ENCODE peak calls at places on chromosomes 5 and 9, in six cellular contexts. E is AG04450, T is bronchial epithelial cell, C is astrocyte of the cerebellum, P is tibial nerve, K is H7. Y is an unnamed sample.

GRCh38 chr9:14198544-14199510 is 115.1 kb downstream of the NFIB start:
- DNase-seq in E (no peak), T (peak; percentile 44), C (peak; percentile 77), P (peak; percentile 38), K (no peak), Y (no peak)

GRCh38 chr9:105295986-105296385 is 51.5 kb downstream of the SLC44A1 start:
- DNase-seq in E (no peak), T (no peak), C (no peak), P (no peak), K (no peak), Y (no peak)

GRCh38 chr5:42719034-42719433 is 37.6 kb upstream of the CCDC152 start:
- DNase-seq in E (no peak), T (no peak), C (no peak), P (no peak), K (no peak), Y (no peak)

GRCh38 chr5:76528547-76529334 is 94.5 kb downstream of the F2RL2 start:
- DNase-seq in E (no peak), T (no peak), C (no peak), P (no peak), K (no peak), Y (no peak)

GRCh38 chr5:122078116-122078865 is at the start of gene LOX:
- DNase-seq in E (peak; percentile 91), T (peak; percentile 49), C (peak; percentile 93), P (peak; percentile 68), K (peak; percentile 59), Y (peak; percentile 95)

GRCh38 chr5:180821538-180821937 is 18.9 kb upstream of the MGAT1 start:
- DNase-seq in E (no peak), T (no peak), C (no peak), P (no peak), K (no peak), Y (no peak)

GRCh38 chr9:116323012-116323411 is 169.4 kb downstream of the PAPPA start:
- DNase-seq in E (no peak), T (no peak), C (no peak), P (no peak), K (no peak), Y (no peak)

GRCh38 chr5:1767524-1768282 is 31.9 kb downstream of the MRPL36 start:
- DNase-seq in E (no peak), T (no peak), C (no peak), P (no peak), K (peak; percentile 51), Y (no peak)

GRCh38 chr9:86073839-86074238 is 25.5 kb downstream of the GOLM1 start:
- DNase-seq in E (no peak), T (no peak), C (no peak), P (no peak), K (no peak), Y (no peak)

GRCh38 chr9:124017929-124018730 is 6.6 kb downstream of the LHX2 start:
- DNase-seq in E (no peak), T (no peak), C (no peak), P (no peak), K (peak; percentile 93), Y (no peak)

GRCh38 chr9:124016152-124017063 is 4.8 kb downstream of the LHX2 start:
- DNase-seq in E (no peak), T (no peak), C (no peak), P (no peak), K (peak; percentile 63), Y (no peak)

GRCh38 chr9:124018731-124019697 is 7.4 kb downstream of the LHX2 start:
- DNase-seq in E (no peak), T (no peak), C (no peak), P (no peak), K (peak; percentile 87), Y (no peak)

GRCh38 chr9:124015661-124016131 is 4.1 kb downstream of the LHX2 start:
- DNase-seq in E (no peak), T (no peak), C (no peak), P (no peak), K (peak; percentile 78), Y (no peak)

DNA sequence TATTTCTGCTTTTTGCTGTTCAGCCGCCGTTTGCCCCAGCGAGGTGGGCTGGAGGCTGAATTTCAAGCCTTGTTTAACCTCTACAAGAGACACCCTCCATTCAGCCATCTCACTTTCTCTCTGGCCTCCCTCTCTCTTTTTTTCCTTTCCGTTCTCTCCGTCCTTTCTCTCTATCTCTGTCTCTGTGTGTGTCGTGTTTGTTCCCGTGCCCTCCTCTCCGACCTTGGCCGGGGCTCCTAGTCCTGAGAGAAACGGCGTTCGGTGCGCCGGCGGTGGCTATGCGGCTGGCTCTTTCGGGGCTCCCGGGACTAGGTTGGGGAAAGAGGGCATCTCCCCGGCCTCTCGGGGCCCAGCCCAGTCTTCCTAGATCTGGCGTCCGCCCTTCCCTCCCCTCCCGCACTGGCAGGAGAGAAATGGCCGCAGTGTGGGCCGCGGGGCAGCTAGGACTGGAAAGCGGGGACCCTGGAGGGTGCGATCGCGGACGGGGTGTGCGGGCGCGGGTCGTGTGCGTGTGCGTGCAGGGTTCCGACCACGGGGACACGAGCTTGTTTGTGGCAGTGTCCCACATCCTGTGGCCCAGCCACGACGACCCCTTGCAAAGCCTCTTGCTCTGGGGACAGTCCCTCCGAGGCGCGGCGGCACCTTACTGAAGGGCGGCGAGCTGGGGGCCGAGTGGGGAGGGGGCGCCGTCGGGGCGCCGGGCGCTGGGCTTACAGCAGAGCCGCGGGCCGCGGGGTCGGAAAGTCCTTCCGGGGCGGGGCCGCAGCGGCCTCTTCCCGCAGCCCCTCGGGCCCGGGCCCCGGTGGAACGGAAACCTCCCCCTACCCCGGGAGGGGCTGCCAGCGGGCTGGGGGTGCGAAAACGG is 5.7 kb downstream of the LHX2 start:
- DNase-seq in E (no peak), T (no peak), C (no peak), P (no peak), K (peak; percentile 81), Y (no peak)
- H3K4me3 ChIP-seq in E (no peak overlapping the region), T (no peak overlapping the region), C (no peak overlapping the region), P (peak overlapping the region; percentile 0), K (peak overlapping the region; percentile 32), Y (no peak overlapping the region)

DNA sequence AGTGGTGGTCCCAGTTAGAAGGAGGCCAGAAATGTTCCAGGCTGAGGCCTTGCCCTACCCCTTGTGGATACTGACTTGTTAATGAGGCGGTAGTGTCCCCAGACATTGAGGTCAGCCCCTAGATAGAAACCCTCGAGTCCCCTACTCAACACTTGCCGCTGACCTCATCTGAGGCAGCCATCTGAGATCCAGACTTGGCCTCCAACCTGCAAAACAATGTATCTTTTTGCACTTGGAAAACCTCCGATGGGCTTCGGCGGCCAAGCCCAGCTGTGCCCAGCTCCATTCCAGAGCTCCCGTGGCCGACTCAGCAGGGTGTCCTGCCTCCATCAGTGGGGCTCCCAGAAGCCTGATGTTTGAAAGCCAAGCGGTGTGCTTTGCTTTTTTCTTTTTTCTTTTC is 122.1 kb downstream of the WNK2 start:
- DNase-seq in E (no peak), T (no peak), C (no peak), P (no peak), K (peak; percentile 63), Y (no peak)
- H3K4me3 ChIP-seq in E (no peak overlapping the region), T (no peak overlapping the region), C (no peak overlapping the region), P (no peak overlapping the region), K (no peak overlapping the region), Y (no peak overlapping the region)

GRCh38 chr9:122684851-122685250 is 9.9 kb downstream of the OR1L3 start:
- DNase-seq in E (no peak), T (no peak), C (no peak), P (no peak), K (no peak), Y (no peak)
- H3K4me3 ChIP-seq in E (no peak overlapping the region), T (no peak overlapping the region), C (no peak overlapping the region), P (no peak overlapping the region), K (no peak overlapping the region), Y (no peak overlapping the region)

GRCh38 chr9:130663258-130664171 is 879 bp upstream of the PRDM12 start:
- DNase-seq in E (no peak), T (no peak), C (no peak), P (no peak), K (peak; percentile 92), Y (no peak)

GRCh38 chr9:130665431-130666392 is 1.3 kb downstream of the PRDM12 start:
- DNase-seq in E (no peak), T (no peak), C (no peak), P (no peak), K (peak; percentile 89), Y (no peak)

GRCh38 chr9:130666393-130667116 is 2.2 kb downstream of the PRDM12 start:
- DNase-seq in E (no peak), T (no peak), C (no peak), P (no peak), K (peak; percentile 84), Y (no peak)

GRCh38 chr9:130664191-130665028 is at the start of gene PRDM12:
- DNase-seq in E (no peak), T (no peak), C (no peak), P (no peak), K (peak; percentile 89), Y (no peak)

DNA sequence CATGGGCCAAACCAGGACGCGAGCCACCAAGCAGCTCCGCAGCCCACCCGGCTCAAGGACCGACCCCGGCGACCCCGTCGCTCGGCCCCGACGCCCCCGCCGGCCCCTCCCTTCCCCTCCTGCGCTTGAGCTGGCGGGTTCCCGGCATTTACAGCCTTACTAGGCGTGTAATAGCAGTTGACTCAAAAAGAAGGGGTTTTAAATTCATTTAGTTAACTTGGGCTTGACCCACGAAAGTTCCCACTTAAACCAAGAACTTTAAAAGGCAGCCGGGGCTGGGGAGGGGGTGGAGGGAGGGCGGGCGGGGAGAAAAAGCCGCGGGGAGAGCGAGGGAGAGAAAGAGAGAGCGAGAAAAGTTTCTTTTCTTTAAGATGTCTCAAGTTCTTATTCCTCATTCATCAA is 636 bp downstream of the PRDM12 start:
- DNase-seq in E (no peak), T (no peak), C (no peak), P (no peak), K (no peak), Y (no peak)
- H3K4me3 ChIP-seq in E (no peak overlapping the region), T (no peak overlapping the region), C (no peak overlapping the region), P (no peak overlapping the region), K (peak overlapping the region; percentile 42), Y (no peak overlapping the region)

DNA sequence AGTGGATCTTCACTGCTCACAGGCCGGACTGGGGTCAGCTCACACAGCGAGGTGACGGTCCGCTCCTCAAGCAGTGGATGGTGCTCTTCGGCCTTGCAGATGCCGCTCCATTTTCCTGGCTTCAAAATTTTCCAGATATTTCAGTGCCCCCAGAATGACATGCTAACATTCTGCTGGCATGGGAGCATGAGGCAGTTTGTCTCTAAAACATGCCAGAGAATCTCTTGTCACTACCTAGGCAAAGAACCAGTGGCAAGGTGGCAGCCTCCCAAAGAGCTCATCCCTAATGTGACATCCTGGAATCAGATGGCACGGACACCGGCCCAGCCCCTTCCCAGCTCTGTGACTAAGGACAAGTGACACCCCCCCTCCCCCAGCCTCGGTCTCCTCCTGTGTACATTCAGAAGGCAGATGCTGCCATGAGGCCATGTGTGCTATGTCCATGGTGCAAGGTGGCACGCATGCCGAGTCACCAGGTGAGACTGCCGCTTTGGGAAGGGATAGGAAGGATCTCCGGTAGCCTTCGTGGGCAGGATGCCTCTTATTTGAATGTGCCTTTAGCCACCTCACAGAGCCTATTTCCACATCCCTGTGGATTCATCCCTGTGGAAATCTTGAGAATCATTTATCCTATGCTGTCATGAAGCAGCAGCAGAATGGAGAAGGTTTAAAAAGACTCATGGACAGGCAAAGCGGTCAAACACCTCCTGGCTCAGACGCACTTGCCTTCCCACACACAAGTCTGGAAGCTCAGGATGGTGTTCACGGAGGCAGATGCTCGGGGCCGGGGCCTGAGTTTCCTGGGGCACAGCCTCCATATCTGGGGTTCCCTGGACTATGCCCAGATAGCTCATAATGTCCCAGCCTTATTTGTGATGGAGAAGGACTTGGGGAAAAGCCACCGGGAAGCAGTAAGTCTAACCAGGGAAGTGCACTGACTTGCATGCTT is 2.9 kb downstream of the S1PR3 start:
- DNase-seq in E (no peak), T (no peak), C (no peak), P (no peak), K (no peak), Y (no peak)
- H3K4me3 ChIP-seq in E (peak overlapping the region; percentile 91), T (no peak overlapping the region), C (peak overlapping the region; percentile 4), P (peak overlapping the region; percentile 7), K (peak overlapping the region; percentile 20), Y (peak overlapping the region; percentile 73)

GRCh38 chr9:98159301-98159700 is 33.1 kb downstream of the CORO2A start:
- DNase-seq in E (no peak), T (no peak), C (no peak), P (no peak), K (no peak), Y (no peak)
- H3K4me3 ChIP-seq in E (no peak overlapping the region), T (no peak overlapping the region), C (no peak overlapping the region), P (no peak overlapping the region), K (no peak overlapping the region), Y (no peak overlapping the region)